ENCODE peak calls at places on chromosomes 1 and 21, in six cellular contexts. I, B, E, D, Z and Q are unnamed samples.

GRCh38 chr1:6286266-6286665 is 25.4 kb upstream of the GPR153 start:
- DNase-seq in D (no peak), I (no peak), B (no peak), Z (no peak), E (no peak), Q (peak; percentile 11)

GRCh38 chr1:160607051-160608032 is 28.0 kb upstream of the CD84 start:
- DNase-seq in D (no peak), Z (peak; percentile 79), B (peak; percentile 81), I (peak; percentile 57), E (peak; percentile 25), Q (no peak)

GRCh38 chr1:197865809-197866208 is 36.6 kb upstream of the C1orf53 start:
- DNase-seq in Z (no peak), I (no peak), D (no peak), B (no peak), E (no peak), Q (no peak)

GRCh38 chr1:226872455-226872854 is 2.0 kb downstream of the PSEN2 start:
- DNase-seq in Z (no peak), B (no peak), E (no peak), D (no peak), I (no peak), Q (peak; percentile 67)

GRCh38 chr1:41404308-41404755 is 43.1 kb downstream of the FOXO6 start:
- DNase-seq in B (no peak), D (no peak), Z (no peak), E (peak; percentile 88), I (peak; percentile 43), Q (no peak)

GRCh38 chr1:29372108-29372507 is 135.8 kb downstream of the PTPRU start:
- DNase-seq in I (no peak), Z (no peak), D (no peak), B (no peak), E (no peak), Q (no peak)

GRCh38 chr21:33971492-33972013 is 55.9 kb upstream of the ATP5PO start:
- DNase-seq in I (no peak), Z (no peak), B (peak; percentile 49), D (no peak), E (no peak), Q (no peak)

GRCh38 chr1:247332215-247332900 is 691 bp upstream of the ZNF496 start:
- DNase-seq in I (peak; percentile 74), B (no peak), D (peak; percentile 77), Z (peak; percentile 34), E (peak; percentile 90), Q (peak; percentile 53)

GRCh38 chr1:71231751-71232150 is 150.9 kb upstream of the ZRANB2 start:
- DNase-seq in B (no peak), I (peak; percentile 66), Z (no peak), E (no peak), D (no peak), Q (no peak)

GRCh38 chr1:118985611-118986290 is 2.4 kb downstream of the TBX15 start:
- DNase-seq in D (no peak), I (no peak), Z (no peak), B (no peak), E (no peak), Q (no peak)

GRCh38 chr1:74334147-74334546 is 99.0 kb downstream of the TNNI3K start:
- DNase-seq in E (no peak), Z (no peak), I (peak; percentile 60), B (no peak), D (no peak), Q (no peak)

GRCh38 chr1:209150114-209150513 is 433.4 kb upstream of the CAMK1G start:
- DNase-seq in Z (peak; percentile 59), D (no peak), E (no peak), I (peak; percentile 59), B (peak; percentile 84), Q (no peak)

GRCh38 chr1:34899471-34899870 is 30.0 kb downstream of the DLGAP3 start:
- DNase-seq in Z (no peak), D (no peak), B (no peak), I (no peak), E (peak; percentile 26), Q (no peak)

GRCh38 chr21:34511154-34511553 is 856 bp downstream of the KCNE1 start:
- DNase-seq in D (no peak), B (no peak), E (no peak), I (no peak), Z (peak; percentile 40), Q (no peak)

GRCh38 chr1:10431065-10431730 is 965 bp downstream of the CENPS start:
- DNase-seq in I (peak; percentile 60), E (peak; percentile 65), B (no peak), Z (peak; percentile 38), D (no peak), Q (no peak)

GRCh38 chr1:70966018-70966638 is 81.5 kb downstream of the PTGER3 start:
- DNase-seq in B (no peak), D (no peak), I (peak; percentile 18), Z (peak; percentile 27), E (no peak), Q (no peak)

GRCh38 chr1:185170291-185170848 is 13.4 kb downstream of the SWT1 start:
- DNase-seq in I (peak; percentile 81), B (peak; percentile 75), Z (peak; percentile 74), E (peak; percentile 66), D (no peak), Q (no peak)

GRCh38 chr1:156108057-156108456 is 6.5 kb upstream of the LMNA start:
- DNase-seq in Z (no peak), B (no peak), D (no peak), E (no peak), I (no peak), Q (no peak)

GRCh38 chr1:156108664-156109241 is 5.8 kb upstream of the LMNA start:
- DNase-seq in E (no peak), B (no peak), D (no peak), Z (peak; percentile 43), I (no peak), Q (no peak)

GRCh38 chr1:156104861-156105546 is 9.5 kb upstream of the LMNA start:
- DNase-seq in E (peak; percentile 78), Z (peak; percentile 86), B (no peak), I (peak; percentile 74), D (peak; percentile 71), Q (no peak)

GRCh38 chr1:156104065-156104810 is 10.3 kb upstream of the LMNA start:
- DNase-seq in B (no peak), I (peak; percentile 92), E (peak; percentile 75), Z (peak; percentile 90), D (peak; percentile 87), Q (peak; percentile 63)

GRCh38 chr1:156106624-156107488 is 7.7 kb upstream of the LMNA start:
- DNase-seq in Z (peak; percentile 58), E (peak; percentile 89), D (no peak), B (no peak), I (peak; percentile 71), Q (peak; percentile 62)
- H3K4me3 ChIP-seq in Z (no peak overlapping the region), E (peak overlapping the region; percentile 55), D (no peak overlapping the region), B (peak overlapping the region; percentile 17), I (no peak overlapping the region), Q (peak overlapping the region; percentile 37)

GRCh38 chr1:78007677-78008341 is 3.1 kb downstream of the DNAJB4 start:
- DNase-seq in D (no peak), Z (no peak), B (no peak), I (no peak), E (no peak), Q (no peak)
- H3K4me3 ChIP-seq in D (no peak overlapping the region), Z (peak overlapping the region; percentile 68), B (no peak overlapping the region), I (peak overlapping the region; percentile 96), E (no peak overlapping the region), Q (peak overlapping the region; percentile 52)

GRCh38 chr1:111216751-111217150 is 10.8 kb upstream of the CHI3L2 start:
- DNase-seq in B (no peak), Z (no peak), E (no peak), I (no peak), D (no peak), Q (no peak)
- H3K4me3 ChIP-seq in B (no peak overlapping the region), Z (no peak overlapping the region), E (no peak overlapping the region), I (no peak overlapping the region), D (no peak overlapping the region), Q (no peak overlapping the region)

GRCh38 chr1:24749886-24750285 is 4.6 kb downstream of the CLIC4 start:
- DNase-seq in I (no peak), D (no peak), B (no peak), Z (no peak), E (no peak), Q (no peak)

GRCh38 chr1:24749257-24749656 is 4.0 kb downstream of the CLIC4 start:
- DNase-seq in Z (no peak), E (no peak), B (no peak), D (no peak), I (no peak), Q (no peak)

GRCh38 chr1:24744911-24745710 is at the start of gene CLIC4:
- DNase-seq in I (peak; percentile 100), Z (peak; percentile 98), B (peak; percentile 99), D (peak; percentile 100), E (peak; percentile 98), Q (peak; percentile 100)

GRCh38 chr1:24745711-24746582 is 700 bp downstream of the CLIC4 start:
- DNase-seq in E (peak; percentile 73), I (peak; percentile 86), B (no peak), Z (peak; percentile 89), D (no peak), Q (peak; percentile 81)

GRCh38 chr1:24748191-24749121 is 3.2 kb downstream of the CLIC4 start:
- DNase-seq in Z (peak; percentile 33), I (no peak), D (no peak), E (no peak), B (no peak), Q (no peak)
- H3K4me3 ChIP-seq in Z (peak overlapping the region; percentile 93), I (peak overlapping the region; percentile 99), D (no peak overlapping the region), E (no peak overlapping the region), B (no peak overlapping the region), Q (no peak overlapping the region)

DNA sequence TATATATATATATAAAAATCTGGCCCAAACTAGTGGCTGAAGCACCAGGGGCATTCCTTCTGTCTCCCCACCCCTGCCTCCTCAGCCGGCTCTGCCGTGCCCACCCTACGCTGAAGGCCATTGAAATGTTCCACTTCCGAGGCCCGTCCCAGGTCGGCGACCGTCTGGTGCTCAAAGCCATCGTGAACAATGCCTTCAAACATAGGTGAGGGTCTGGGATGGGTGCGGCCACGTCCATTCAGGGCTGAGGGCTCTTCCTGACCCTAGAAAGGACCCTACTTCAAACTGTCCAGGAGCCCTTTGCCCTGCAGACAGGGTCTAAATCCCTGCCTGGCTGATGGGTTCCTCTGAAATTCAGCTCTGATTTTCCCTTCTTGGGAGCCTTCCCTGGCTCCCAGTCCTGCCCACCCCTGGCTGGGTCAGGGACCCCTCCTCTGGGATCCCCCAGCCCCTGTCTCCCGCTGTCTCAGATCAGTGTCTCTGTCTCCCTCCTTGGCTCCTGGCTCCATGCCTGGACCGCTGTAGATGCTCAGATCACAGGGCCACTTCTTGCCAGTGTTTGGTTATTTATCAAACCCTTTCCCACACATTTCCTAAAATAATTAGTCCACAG is 24.0 kb downstream of the FAM151A start:
- DNase-seq in E (no peak), Z (no peak), B (no peak), I (no peak), D (no peak), Q (no peak)
- H3K4me3 ChIP-seq in E (no peak overlapping the region), Z (no peak overlapping the region), B (no peak overlapping the region), I (no peak overlapping the region), D (no peak overlapping the region), Q (no peak overlapping the region)

GRCh38 chr1:214329456-214330220 is 48.7 kb downstream of the SMYD2 start:
- DNase-seq in Z (no peak), D (no peak), E (no peak), I (no peak), B (no peak), Q (no peak)

GRCh38 chr1:214330715-214331114 is 49.8 kb downstream of the SMYD2 start:
- DNase-seq in B (no peak), I (no peak), D (no peak), Z (no peak), E (no peak), Q (no peak)

GRCh38 chr1:214331827-214332423 is 51.0 kb downstream of the SMYD2 start:
- DNase-seq in B (no peak), D (no peak), Z (peak; percentile 40), E (peak; percentile 86), I (peak; percentile 57), Q (peak; percentile 62)

GRCh38 chr1:214330240-214330639 is 49.3 kb downstream of the SMYD2 start:
- DNase-seq in I (no peak), Z (no peak), E (no peak), D (no peak), B (no peak), Q (no peak)

GRCh38 chr1:214331180-214331579 is 50.2 kb downstream of the SMYD2 start:
- DNase-seq in D (no peak), B (no peak), Z (no peak), E (no peak), I (no peak), Q (no peak)
- H3K4me3 ChIP-seq in D (no peak overlapping the region), B (no peak overlapping the region), Z (no peak overlapping the region), E (no peak overlapping the region), I (no peak overlapping the region), Q (no peak overlapping the region)